ENCODE peak calls at places on chromosome 17, in seven cellular contexts. G is CD8-positive, alpha-beta memory T cell; O is lower lobe of right lung; H is glutamatergic neuron; X is mesenteric fat pad; V is HEK293T; N is Caki2. T is an unnamed sample.

GRCh38 chr17:39894681-39895376 is 23.6 kb downstream of the GSDMB start:
- DNase-seq in G (no peak), O (no peak), H (no peak), X (no peak), V (no peak), N (no peak), T (no peak)

GRCh38 chr17:66952031-66952524 is 12.4 kb upstream of the CACNG4 start:
- DNase-seq in G (no peak), O (peak; percentile 83), H (no peak), X (no peak), V (no peak), N (peak; percentile 93), T (no peak)

GRCh38 chr17:7016886-7017826 is 4.7 kb downstream of the RNASEK start:
- DNase-seq in G (no peak), O (no peak), H (no peak), X (no peak), V (no peak), N (no peak), T (no peak)

GRCh38 chr17:58318065-58318481 is 10.5 kb downstream of the TSPOAP1 start:
- DNase-seq in G (no peak), O (no peak), H (peak; percentile 2), X (no peak), V (no peak), N (no peak), T (peak; percentile 54)

GRCh38 chr17:77958716-77959215 is 263 bp downstream of the TNRC6C start:
- DNase-seq in G (no peak), O (no peak), H (peak; percentile 58), X (no peak), V (no peak), N (no peak), T (no peak)

GRCh38 chr17:50517504-50518264 is 9.4 kb downstream of the MYCBPAP start:
- DNase-seq in G (no peak), O (no peak), H (no peak), X (no peak), V (no peak), N (no peak), T (no peak)

GRCh38 chr17:382644-383533 is 30.3 kb upstream of the RPH3AL start:
- DNase-seq in G (no peak), O (no peak), H (peak; percentile 72), X (no peak), V (no peak), N (peak; percentile 85), T (no peak)

GRCh38 chr17:30922235-30922993 is 669 bp downstream of the ADAP2 start:
- DNase-seq in G (no peak), O (peak; percentile 57), H (peak; percentile 24), X (peak; percentile 90), V (no peak), N (no peak), T (peak; percentile 88)

GRCh38 chr17:78357687-78358537 is 2.0 kb downstream of the SOCS3 start:
- DNase-seq in G (no peak), O (peak; percentile 17), H (no peak), X (no peak), V (no peak), N (no peak), T (no peak)

GRCh38 chr17:75876190-75876937 is 2.0 kb downstream of the TRIM47 start:
- DNase-seq in G (peak; percentile 66), O (peak; percentile 73), H (peak; percentile 48), X (no peak), V (no peak), N (peak; percentile 89), T (peak; percentile 90)

T was measured in chondrocyte.